ENCODE peak calls at places on chromosomes 6 and 20, in six cellular contexts. V is stimulated activated CD4-positive, alpha-beta T cell treated with anti-CD3 and anti-CD28 coated beads, Interleukin-12 subunit alpha, Interleukin-12 subunit beta, amount 100 ng/mL, for 4 hours; D is naive thymus-derived CD4-positive, alpha-beta T cell; N is fibroblast of pulmonary artery; O is lung microvascular endothelial cell; T is Peyer's patch. A is an unnamed sample.

GRCh38 chr20:36340593-36340990 is 34.5 kb downstream of the DLGAP4 start:
- DNase-seq in V (no peak), D (no peak), N (no peak), O (no peak), T (peak), A (no peak)

GRCh38 chr6:79672631-79673065 is 41.5 kb downstream of the SH3BGRL2 start:
- DNase-seq in V (no peak), D (peak), N (peak), O (peak), T (no peak), A (peak)

GRCh38 chr6:53378208-53378607 is 29.5 kb upstream of the ELOVL5 start:
- DNase-seq in V (no peak), D (no peak), N (peak), O (no peak), T (no peak), A (no peak)

GRCh38 chr20:38973107-38973506 is 11.0 kb downstream of the DHX35 start:
- DNase-seq in V (no peak), D (no peak), N (no peak), O (no peak), T (no peak), A (no peak)

GRCh38 chr6:333379-334002 is 41.2 kb downstream of the DUSP22 start:
- DNase-seq in V (no peak), D (no peak), N (no peak), O (no peak), T (peak), A (no peak)

GRCh38 chr20:62811320-62811719 is 5.5 kb upstream of the COL9A3 start:
- DNase-seq in V (no peak), D (no peak), N (no peak), O (no peak), T (no peak), A (no peak)

GRCh38 chr6:92361990-92362770 is 1057.2 kb downstream of the EPHA7 start:
- DNase-seq in V (no peak), D (no peak), N (no peak), O (no peak), T (no peak), A (no peak)

GRCh38 chr6:6751615-6752014 is 163.1 kb downstream of the LY86 start:
- DNase-seq in V (peak), D (peak), N (no peak), O (no peak), T (peak), A (no peak)

GRCh38 chr6:69631552-69632346 is 165.1 kb downstream of the LMBRD1 start:
- DNase-seq in V (no peak), D (no peak), N (no peak), O (no peak), T (no peak), A (no peak)

GRCh38 chr6:145139451-145139850 is 595.9 kb downstream of the EPM2A start:
- DNase-seq in V (no peak), D (no peak), N (no peak), O (no peak), T (no peak), A (no peak)

GRCh38 chr20:62730481-62730880 is 21.8 kb downstream of the NTSR1 start:
- DNase-seq in V (no peak), D (no peak), N (no peak), O (no peak), T (no peak), A (no peak)

GRCh38 chr6:8672882-8673281 is 237.5 kb upstream of the SLC35B3 start:
- DNase-seq in V (no peak), D (no peak), N (no peak), O (no peak), T (no peak), A (no peak)

GRCh38 chr20:61765871-61766654 is 299.6 kb downstream of the TAF4 start:
- DNase-seq in V (no peak), D (no peak), N (no peak), O (no peak), T (peak), A (no peak)

GRCh38 chr20:37501940-37502339 is 19.1 kb upstream of the NNAT start:
- DNase-seq in V (no peak), D (no peak), N (no peak), O (no peak), T (no peak), A (no peak)

GRCh38 chr20:49684335-49684997 is 29.2 kb downstream of the B4GALT5 start:
- DNase-seq in V (no peak), D (no peak), N (no peak), O (no peak), T (no peak), A (no peak)

GRCh38 chr20:43583133-43583864 is 7.4 kb upstream of the IFT52 start:
- DNase-seq in V (no peak), D (no peak), N (no peak), O (no peak), T (no peak), A (no peak)

GRCh38 chr20:45303586-45304463 is 2.8 kb upstream of the RBPJL start:
- DNase-seq in V (no peak), D (no peak), N (no peak), O (no peak), T (no peak), A (no peak)

GRCh38 chr6:11241793-11242201 is 9.3 kb upstream of the NEDD9 start:
- DNase-seq in V (no peak), D (no peak), N (peak), O (peak), T (no peak), A (peak)

GRCh38 chr6:55643868-55644267 is 64.9 kb upstream of the HMGCLL1 start:
- DNase-seq in V (no peak), D (no peak), N (peak), O (no peak), T (no peak), A (peak)

GRCh38 chr6:133193396-133193795 is 47.8 kb upstream of the EYA4 start:
- DNase-seq in V (no peak), D (no peak), N (no peak), O (no peak), T (no peak), A (no peak)

GRCh38 chr6:69801225-69801624 is 4.4 kb upstream of the LMBRD1 start:
- DNase-seq in V (no peak), D (no peak), N (no peak), O (no peak), T (no peak), A (no peak)

GRCh38 chr20:57650266-57650665 is 30.0 kb upstream of the ZBP1 start:
- DNase-seq in V (no peak), D (no peak), N (no peak), O (no peak), T (no peak), A (no peak)

GRCh38 chr6:159788757-159789376 is 535 bp downstream of the TCP1 start:
- DNase-seq in V (peak), D (peak), N (peak), O (peak), T (peak), A (peak)

GRCh38 chr6:44489912-44490604 is 102.6 kb downstream of the CDC5L start:
- DNase-seq in V (no peak), D (no peak), N (peak), O (peak), T (no peak), A (peak)

GRCh38 chr6:44494011-44494501 is 106.5 kb downstream of the CDC5L start:
- DNase-seq in V (no peak), D (no peak), N (peak), O (peak), T (no peak), A (peak)

GRCh38 chr6:38797391-38797790 is 82.3 kb downstream of the DNAH8 start:
- DNase-seq in V (no peak), D (no peak), N (no peak), O (no peak), T (no peak), A (no peak)

GRCh38 chr6:3157151-3157933 is at the start of gene TUBB2A:
- DNase-seq in V (peak), D (peak), N (peak), O (peak), T (peak), A (peak)

GRCh38 chr20:63873477-63873971 is 8.5 kb downstream of the TPD52L2 start:
- DNase-seq in V (peak), D (no peak), N (peak), O (peak), T (no peak), A (peak)

GRCh38 chr20:47454298-47455132 is 47.2 kb upstream of the NCOA3 start:
- DNase-seq in V (no peak), D (no peak), N (peak), O (no peak), T (no peak), A (no peak)

A was measured in fibroblast of the aortic adventitia.